ENCODE peak calls at places on chromosomes 1 and 21, in nine cellular contexts. P is left ventricle myocardium inferior; O is NCI-H1436; N is CD4-positive, alpha-beta T cell; U is stimulated activated CD8-positive, alpha-beta memory T cell treated with anti-CD3 and anti-CD28 coated beads, Interleukin-4, amount 100 ng/mL, for 24 hours; F is effector memory CD8-positive, alpha-beta T cell; L is activated naive CD8-positive, alpha-beta T cell treated with anti-CD3 and anti-CD28 coated beads, Interleukin-2, amount 10 ng/mL, durations not matched to agents 7 days and 5 days; A is bronchial epithelial cell; Z is activated CD4-positive, alpha-beta T cell treated with anti-CD3 and anti-CD28 coated beads, Interleukin-2, amount 50 U/mL, for 24 hours. E is an unnamed sample.

GRCh38 chr1:54335396-54336056 is 70.7 kb downstream of the SSBP3 start:
- DNase-seq in L (no peak), O (no peak), P (peak; percentile 58), U (no peak), N (no peak), F (no peak), A (peak; percentile 84), Z (no peak), E (no peak)

GRCh38 chr1:88935522-88936222 is 44.3 kb upstream of the GTF2B start:
- DNase-seq in O (no peak), N (no peak), A (peak; percentile 39), Z (peak; percentile 11), L (no peak), U (no peak), P (no peak), F (peak; percentile 6), E (peak; percentile 36)

GRCh38 chr1:158117854-158118691 is 62.6 kb upstream of the CD1D start:
- DNase-seq in F (peak; percentile 26), Z (peak; percentile 21), A (peak; percentile 29), O (no peak), L (peak; percentile 46), U (peak; percentile 11), N (no peak), P (no peak), E (peak; percentile 64)

GRCh38 chr1:82837261-82837660 is 1036.5 kb downstream of the ADGRL2 start:
- DNase-seq in P (no peak), O (no peak), L (no peak), U (no peak), N (no peak), A (peak; percentile 32), Z (no peak), F (no peak), E (no peak)

GRCh38 chr1:63317814-63318156 is 4.6 kb upstream of the FOXD3 start:
- DNase-seq in P (no peak), A (no peak), O (no peak), F (no peak), N (no peak), U (no peak), L (no peak), Z (no peak), E (no peak)

GRCh38 chr21:26153758-26154157 is 16.8 kb downstream of the APP start:
- DNase-seq in P (no peak), A (no peak), N (no peak), Z (no peak), L (no peak), U (no peak), O (no peak), F (no peak), E (no peak)

GRCh38 chr1:206442101-206442500 is 28.2 kb upstream of the IKBKE start:
- DNase-seq in Z (no peak), P (no peak), O (no peak), A (peak; percentile 75), N (no peak), F (no peak), U (no peak), L (no peak), E (no peak)

GRCh38 chr1:23528245-23528978 is 2.6 kb downstream of the E2F2 start:
- DNase-seq in Z (peak; percentile 65), F (peak; percentile 78), U (peak; percentile 65), L (peak; percentile 74), N (peak; percentile 73), P (peak; percentile 80), A (peak; percentile 81), O (peak; percentile 71), E (peak; percentile 67)

GRCh38 chr1:18951818-18952391 is 4.6 kb downstream of the IFFO2 start:
- DNase-seq in U (peak; percentile 70), P (no peak), O (no peak), Z (peak; percentile 81), L (peak; percentile 82), F (peak; percentile 82), A (no peak), N (peak; percentile 55), E (peak; percentile 87)

GRCh38 chr1:160404094-160404493 is 3.7 kb downstream of the VANGL2 start:
- DNase-seq in P (no peak), O (no peak), U (no peak), A (no peak), F (no peak), N (no peak), L (no peak), Z (no peak), E (no peak)

GRCh38 chr21:39175154-39175553 is 8.1 kb downstream of the PSMG1 start:
- DNase-seq in P (no peak), O (no peak), Z (no peak), N (no peak), U (no peak), L (no peak), F (no peak), A (peak; percentile 37), E (no peak)

GRCh38 chr21:22476726-22477646 is 1478.8 kb downstream of the NCAM2 start:
- DNase-seq in Z (no peak), N (no peak), O (no peak), F (no peak), U (no peak), P (no peak), L (no peak), A (no peak), E (no peak)

GRCh38 chr1:114015075-114015474 is 35.8 kb downstream of the OLFML3 start:
- DNase-seq in L (no peak), U (no peak), Z (no peak), F (no peak), P (no peak), N (no peak), O (no peak), A (peak; percentile 84), E (no peak)

GRCh38 chr21:45499201-45499750 is 43.0 kb downstream of the SLC19A1 start:
- DNase-seq in N (no peak), A (no peak), Z (no peak), F (no peak), O (no peak), U (no peak), L (no peak), P (peak; percentile 13), E (no peak)

GRCh38 chr21:34202553-34203332 is 129.4 kb downstream of the MRPS6 start:
- DNase-seq in Z (no peak), N (no peak), L (no peak), O (no peak), U (no peak), P (peak; percentile 25), A (no peak), F (no peak), E (no peak)

GRCh38 chr1:154847891-154848290 is 22.2 kb downstream of the KCNN3 start:
- DNase-seq in N (no peak), O (peak; percentile 51), F (no peak), U (no peak), A (no peak), Z (no peak), L (no peak), P (no peak), E (no peak)

GRCh38 chr1:204426035-204426436 is 14.4 kb upstream of the PPP1R15B start:
- DNase-seq in P (no peak), F (no peak), O (no peak), N (no peak), L (no peak), U (no peak), Z (no peak), A (peak; percentile 91), E (no peak)

GRCh38 chr21:31260790-31261189 is 83.3 kb downstream of the TIAM1 start:
- DNase-seq in A (peak; percentile 20), U (no peak), O (no peak), L (no peak), N (no peak), Z (no peak), F (no peak), P (no peak), E (no peak)

GRCh38 chr1:72281637-72282270 is 585 bp downstream of the NEGR1 start:
- DNase-seq in P (no peak), U (no peak), N (no peak), A (no peak), F (no peak), O (no peak), L (no peak), Z (no peak), E (no peak)

GRCh38 chr21:27024971-27025370 is 58.1 kb upstream of the ADAMTS5 start:
- DNase-seq in Z (no peak), F (no peak), O (no peak), L (no peak), N (no peak), U (no peak), A (no peak), P (no peak), E (no peak)

GRCh38 chr1:85612704-85613361 is 32.3 kb downstream of the CCN1 start:
- DNase-seq in L (no peak), O (no peak), A (peak; percentile 68), F (no peak), Z (no peak), N (no peak), P (no peak), U (no peak), E (no peak)

GRCh38 chr1:189432761-189433160 is 1044.9 kb downstream of the BRINP3 start:
- DNase-seq in L (no peak), A (no peak), O (no peak), U (no peak), Z (no peak), F (no peak), P (no peak), N (no peak), E (no peak)

GRCh38 chr1:8844421-8845063 is 27.1 kb upstream of the RERE start:
- DNase-seq in N (no peak), U (no peak), L (no peak), P (peak; percentile 35), A (no peak), O (no peak), Z (no peak), F (no peak), E (no peak)

GRCh38 chr1:240004086-240004749 is 87.5 kb upstream of the FMN2 start:
- DNase-seq in Z (no peak), N (no peak), P (no peak), O (no peak), L (no peak), A (no peak), U (no peak), F (no peak), E (peak; percentile 50)

GRCh38 chr1:241499910-241500309 is 19.6 kb downstream of the FH start:
- DNase-seq in U (no peak), P (no peak), L (no peak), A (peak; percentile 44), Z (no peak), N (no peak), O (peak; percentile 32), F (no peak), E (no peak)

GRCh38 chr1:21451981-21452411 is 12.1 kb downstream of the NBPF3 start:
- DNase-seq in N (no peak), Z (no peak), A (no peak), L (no peak), U (no peak), P (no peak), O (no peak), F (no peak), E (no peak)

GRCh38 chr1:78420185-78420584 is 70.6 kb upstream of the PTGFR start:
- DNase-seq in A (no peak), Z (no peak), N (no peak), F (no peak), L (no peak), O (no peak), P (no peak), U (no peak), E (no peak)

GRCh38 chr1:178942285-178943218 is 71.7 kb upstream of the ANGPTL1 start:
- DNase-seq in L (peak; percentile 40), O (no peak), N (no peak), U (no peak), P (peak; percentile 41), A (no peak), Z (no peak), F (no peak), E (no peak)

GRCh38 chr1:69707103-69707502 is 139.4 kb downstream of the LRRC7 start:
- DNase-seq in N (no peak), P (no peak), A (peak; percentile 15), L (no peak), F (no peak), U (no peak), O (no peak), Z (no peak), E (no peak)

GRCh38 chr1:14037101-14037807 is 337.3 kb downstream of the PRDM2 start:
- DNase-seq in Z (no peak), U (no peak), F (no peak), N (no peak), O (no peak), P (no peak), A (peak; percentile 21), L (no peak), E (no peak)

GRCh38 chr21:34811368-34811767 is 142.6 kb downstream of the CLIC6 start:
- DNase-seq in P (no peak), F (no peak), A (no peak), U (no peak), Z (no peak), L (no peak), O (no peak), N (no peak), E (no peak)

E was measured in GM20000.